ENCODE peak calls at places on chromosome 20, in five cellular contexts. S, W, C, K and D are unnamed samples.

GRCh38 chr20:58447733-58448391 is 58.8 kb downstream of the VAPB start:
- DNase-seq in W (no peak), K (no peak), S (no peak), C (peak; percentile 49), D (peak; percentile 79)

GRCh38 chr20:5835234-5835845 is 85.1 kb downstream of the SHLD1 start:
- DNase-seq in C (peak; percentile 23), S (peak; percentile 30), K (no peak), W (no peak), D (no peak)

GRCh38 chr20:64161595-64162238 is 2.5 kb upstream of the MYT1 start:
- DNase-seq in S (no peak), W (no peak), C (peak; percentile 35), K (peak; percentile 65), D (no peak)

GRCh38 chr20:44884907-44885391 is 556 bp upstream of the YWHAB start:
- DNase-seq in W (no peak), S (no peak), C (no peak), K (no peak), D (no peak)

GRCh38 chr20:54284928-54285704 is 77.2 kb downstream of the PFDN4 start:
- DNase-seq in K (no peak), S (no peak), C (no peak), W (no peak), D (no peak)

GRCh38 chr20:1165521-1165920 is 19.3 kb downstream of the TMEM74B start:
- DNase-seq in W (no peak), C (no peak), S (no peak), K (no peak), D (no peak)

GRCh38 chr20:47038581-47039560 is 144.2 kb downstream of the EYA2 start:
- DNase-seq in S (no peak), K (no peak), C (no peak), W (no peak), D (no peak)

GRCh38 chr20:58719971-58720371 is 27.4 kb downstream of the NPEPL1 start:
- DNase-seq in S (no peak), K (peak; percentile 40), W (no peak), C (no peak), D (no peak)

GRCh38 chr20:46119028-46119546 is 973 bp downstream of the CD40 start:
- DNase-seq in S (no peak), C (no peak), K (no peak), W (no peak), D (peak; percentile 58)

GRCh38 chr20:2701671-2702081 is 9.1 kb downstream of the EBF4 start:
- DNase-seq in S (no peak), C (no peak), W (no peak), K (no peak), D (no peak)

GRCh38 chr20:58995461-58996225 is 11.4 kb downstream of the CTSZ start:
- DNase-seq in K (no peak), C (no peak), W (peak; percentile 19), S (no peak), D (no peak)

GRCh38 chr20:46348972-46349741 is 40.9 kb upstream of the CDH22 start:
- DNase-seq in W (no peak), S (peak; percentile 69), C (peak; percentile 48), K (peak; percentile 81), D (peak; percentile 63)

GRCh38 chr20:11979306-11980128 is 61.8 kb downstream of the BTBD3 start:
- DNase-seq in K (no peak), C (no peak), W (no peak), S (no peak), D (no peak)

GRCh38 chr20:49366687-49367086 is 88.8 kb upstream of the ZNFX1 start:
- DNase-seq in K (no peak), C (no peak), W (no peak), S (no peak), D (no peak)

GRCh38 chr20:46580613-46581012 is 30.2 kb upstream of the OCSTAMP start:
- DNase-seq in W (no peak), K (no peak), S (no peak), C (no peak), D (no peak)

GRCh38 chr20:23391707-23392310 is 29.5 kb downstream of the NAPB start:
- DNase-seq in W (no peak), K (no peak), C (no peak), S (no peak), D (no peak)

GRCh38 chr20:32510601-32511357 is 74.4 kb downstream of the NOL4L start:
- DNase-seq in K (no peak), S (no peak), W (peak; percentile 33), C (no peak), D (no peak)

GRCh38 chr20:59030911-59031310 is 1.2 kb downstream of the ATP5F1E start:
- DNase-seq in K (no peak), S (no peak), W (no peak), C (no peak), D (no peak)

GRCh38 chr20:61306935-61307475 is 54.9 kb downstream of the CDH4 start:
- DNase-seq in S (no peak), C (no peak), K (no peak), W (no peak), D (no peak)

GRCh38 chr20:32488066-32488838 is 96.9 kb downstream of the NOL4L start:
- DNase-seq in K (no peak), S (no peak), C (no peak), W (no peak), D (no peak)

GRCh38 chr20:32325706-32326506 is 32.2 kb upstream of the ASXL1 start:
- DNase-seq in S (no peak), W (no peak), C (no peak), K (no peak), D (no peak)

GRCh38 chr20:38724603-38725457 is 544 bp downstream of the SLC32A1 start:
- DNase-seq in K (no peak), C (no peak), S (no peak), W (peak; percentile 45), D (no peak)

GRCh38 chr20:6492396-6493055 is 275.0 kb upstream of the BMP2 start:
- DNase-seq in K (no peak), S (no peak), W (no peak), C (no peak), D (no peak)

GRCh38 chr20:62617711-62618483 is 24.4 kb upstream of the SLCO4A1 start:
- DNase-seq in S (peak; percentile 68), W (peak; percentile 85), K (peak; percentile 88), C (peak; percentile 58), D (peak; percentile 67)